ENCODE peak calls at places on chromosomes 3 and 15, in nine cellular contexts. R is IMR-90; I is heart right ventricle; Y is endothelial cell of umbilical vein; F is CD4-positive, CD25-positive, alpha-beta regulatory T cell; E is OCI-LY7; D is GM23338; Z is left ventricle myocardium inferior; J is dorsolateral prefrontal cortex. T is an unnamed sample.

GRCh38 chr15:77104155-77104554 is 33.2 kb upstream of the TSPAN3 start:
- DNase-seq in F (no peak), Y (peak; percentile 42), I (peak; percentile 28), R (peak; percentile 32), D (no peak), Z (peak; percentile 45), J (no peak), E (no peak), T (no peak)

GRCh38 chr15:28125673-28126651 is 26.8 kb upstream of the OCA2 start:
- DNase-seq in E (peak; percentile 65), I (no peak), Y (peak; percentile 61), R (peak; percentile 64), J (peak; percentile 23), D (peak; percentile 81), Z (no peak), F (peak; percentile 62), T (peak; percentile 14)

GRCh38 chr3:71194785-71195184 is 388.7 kb downstream of the FOXP1 start:
- DNase-seq in Y (no peak), D (peak; percentile 66), R (no peak), E (no peak), I (no peak), F (no peak), Z (no peak), J (no peak), T (no peak)

GRCh38 chr3:101020616-101021015 is 27.4 kb upstream of the ABI3BP start:
- DNase-seq in D (no peak), F (no peak), J (no peak), Z (no peak), Y (peak; percentile 60), R (peak; percentile 80), E (no peak), I (no peak), T (no peak)

GRCh38 chr3:74532446-74532845 is 82.0 kb downstream of the CNTN3 start:
- DNase-seq in Y (no peak), I (no peak), Z (no peak), J (no peak), F (no peak), D (no peak), R (peak; percentile 91), E (no peak), T (no peak)

GRCh38 chr3:61497463-61497862 is 63.9 kb upstream of the PTPRG start:
- DNase-seq in F (no peak), D (no peak), I (no peak), J (no peak), Z (no peak), E (no peak), R (no peak), Y (no peak), T (no peak)

GRCh38 chr3:170731281-170731680 is 138.7 kb downstream of the RPL22L1 start:
- DNase-seq in Y (no peak), I (no peak), J (no peak), E (no peak), R (no peak), D (no peak), F (no peak), Z (no peak), T (no peak)

GRCh38 chr15:73712107-73712506 is 27.9 kb downstream of the CD276 start:
- DNase-seq in Y (no peak), Z (no peak), I (no peak), D (peak; percentile 46), J (no peak), R (no peak), F (no peak), E (no peak), T (no peak)

GRCh38 chr3:14548321-14548729 is 8.2 kb upstream of the GRIP2 start:
- DNase-seq in J (peak; percentile 38), F (peak; percentile 51), I (peak; percentile 64), E (peak; percentile 61), Y (peak; percentile 50), Z (peak; percentile 73), R (peak; percentile 56), D (peak; percentile 83), T (no peak)

GRCh38 chr3:9316881-9317341 is 45.9 kb upstream of the THUMPD3 start:
- DNase-seq in Z (no peak), Y (peak; percentile 81), E (no peak), I (no peak), J (no peak), D (peak; percentile 60), F (no peak), R (peak; percentile 56), T (peak; percentile 6)

GRCh38 chr3:18153571-18154173 is 271.5 kb downstream of the SATB1 start:
- DNase-seq in Z (no peak), I (no peak), D (peak; percentile 7), R (peak; percentile 69), J (no peak), F (no peak), Y (no peak), E (no peak), T (no peak)

GRCh38 chr15:65904301-65904700 is 35.0 kb downstream of the RAB11A start:
- DNase-seq in E (no peak), J (no peak), Y (no peak), F (no peak), Z (no peak), R (peak; percentile 7), I (no peak), D (no peak), T (no peak)

GRCh38 chr15:90749754-90750153 is 32.6 kb downstream of the BLM start:
- DNase-seq in Z (no peak), R (no peak), F (peak; percentile 60), J (no peak), I (no peak), E (no peak), D (peak; percentile 9), Y (no peak), T (no peak)

GRCh38 chr3:170978335-170978745 is 48.2 kb downstream of the SLC2A2 start:
- DNase-seq in I (no peak), F (no peak), R (no peak), Y (no peak), J (no peak), Z (no peak), E (no peak), D (no peak), T (no peak)

GRCh38 chr3:193053031-193053430 is 135.4 kb upstream of the MB21D2 start:
- DNase-seq in D (no peak), J (no peak), E (no peak), F (no peak), R (no peak), Y (no peak), I (no peak), Z (no peak), T (no peak)

GRCh38 chr15:67931861-67932260 is 92.0 kb upstream of the RNU6-1 start:
- DNase-seq in D (no peak), R (no peak), F (no peak), Y (no peak), J (no peak), Z (no peak), E (no peak), I (no peak), T (no peak)
- H3K27ac ChIP-seq in D (no peak overlapping the region), R (no peak overlapping the region), F (no peak overlapping the region), Y (no peak overlapping the region), J (no peak overlapping the region), Z (no peak overlapping the region), E (no peak overlapping the region), I (no peak overlapping the region), T (no peak overlapping the region)

DNA sequence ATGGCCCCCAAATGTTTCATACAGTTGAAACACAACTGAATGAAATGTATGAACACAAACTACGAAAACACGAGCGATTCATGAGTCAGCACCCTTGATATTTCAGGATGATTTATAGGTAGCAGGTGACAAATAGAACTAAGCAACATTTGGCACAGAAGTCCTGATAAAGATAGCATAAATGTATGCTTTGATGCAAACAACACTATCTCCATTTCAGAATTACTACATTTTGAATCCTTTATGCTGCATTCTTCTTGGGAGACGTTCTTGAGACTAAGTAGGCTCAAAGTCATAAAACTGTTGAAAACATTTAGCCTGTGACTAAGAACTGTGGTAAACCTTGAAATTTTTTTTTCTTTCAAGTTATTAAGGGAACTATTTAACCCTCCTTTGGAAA is 200.3 kb upstream of the ICE2 start:
- DNase-seq in D (no peak), F (no peak), J (no peak), I (no peak), R (peak; percentile 59), E (no peak), Y (no peak), Z (no peak), T (no peak)
- H3K27ac ChIP-seq in D (no peak overlapping the region), F (no peak overlapping the region), J (no peak overlapping the region), I (no peak overlapping the region), R (no peak overlapping the region), E (no peak overlapping the region), Y (no peak overlapping the region), Z (no peak overlapping the region), T (no peak overlapping the region)

GRCh38 chr3:129664040-129664646 is 57.7 kb upstream of the PLXND1 start:
- DNase-seq in J (no peak), E (no peak), R (no peak), F (no peak), Y (no peak), Z (no peak), I (no peak), D (no peak), T (no peak)
- H3K27ac ChIP-seq in J (peak overlapping the region; percentile 36), E (no peak overlapping the region), R (no peak overlapping the region), F (no peak overlapping the region), Y (no peak overlapping the region), Z (peak overlapping the region; percentile 76), I (peak overlapping the region; percentile 83), D (peak overlapping the region; percentile 22), T (no peak overlapping the region)

DNA sequence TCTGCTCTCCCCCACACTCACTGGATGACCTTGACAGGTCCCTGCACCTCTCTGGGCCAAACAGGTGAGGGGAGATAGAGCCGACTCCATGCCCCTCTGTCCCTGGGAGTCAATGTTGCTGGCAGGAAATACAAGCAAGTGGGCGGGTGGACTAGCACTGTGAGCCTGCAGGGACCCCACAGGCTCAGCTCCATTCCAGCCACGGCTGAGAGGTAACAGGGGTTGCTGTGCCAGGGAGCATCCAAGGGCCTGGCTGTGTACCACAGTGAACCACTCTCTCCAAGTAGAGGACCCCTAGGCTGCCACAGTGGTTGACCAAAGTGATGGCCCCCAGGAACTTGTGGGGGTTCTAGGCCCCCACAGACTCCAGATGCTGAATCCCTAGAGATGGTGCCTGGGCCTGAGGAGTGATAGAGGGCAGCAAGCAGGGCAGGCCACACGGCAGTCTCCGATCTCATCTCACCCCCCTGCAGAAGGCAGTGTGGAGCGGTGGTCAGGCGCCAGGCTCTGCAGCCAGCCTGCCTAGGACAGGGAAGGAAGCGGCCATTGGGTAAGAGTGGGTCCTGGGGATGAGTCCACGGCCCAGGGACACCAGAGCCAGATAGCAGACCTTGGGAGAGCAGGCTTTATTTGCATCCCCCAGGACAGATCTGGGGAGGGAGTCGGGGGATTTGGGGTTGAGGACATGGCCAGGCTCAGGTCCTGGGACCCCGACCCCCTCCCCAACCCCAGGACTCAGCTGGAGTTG is 3.2 kb downstream of the TNNC1 start:
- DNase-seq in D (no peak), F (no peak), I (no peak), Y (no peak), J (no peak), E (no peak), Z (no peak), R (no peak), T (no peak)
- H3K27ac ChIP-seq in D (peak overlapping the region; percentile 87), F (no peak overlapping the region), I (peak overlapping the region; percentile 91), Y (no peak overlapping the region), J (no peak overlapping the region), E (no peak overlapping the region), Z (peak overlapping the region; percentile 97), R (no peak overlapping the region), T (no peak overlapping the region)